ENCODE peak calls at places on chromosome 7, in four cellular contexts. X is fibroblast of mammary gland, A is SK-N-SH, B is adrenal gland. C is an unnamed sample.

GRCh38 chr7:26005683-26006410 is 146.2 kb upstream of the NFE2L3 start:
- DNase-seq in X (no peak), A (no peak), B (no peak), C (no peak)

GRCh38 chr7:143367972-143368371 is 5.5 kb upstream of the FAM131B start:
- DNase-seq in X (no peak), A (peak), B (no peak), C (no peak)

GRCh38 chr7:98713411-98713810 is 96.3 kb downstream of the NPTX2 start:
- DNase-seq in B (no peak), X (no peak), A (no peak), C (no peak)

GRCh38 chr7:69736411-69736810 is 138.1 kb downstream of the AUTS2 start:
- DNase-seq in X (no peak), B (no peak), A (no peak), C (no peak)

GRCh38 chr7:128818694-128819093 is 11.5 kb upstream of the FLNC start:
- DNase-seq in B (no peak), X (no peak), A (no peak), C (no peak)

GRCh38 chr7:29237483-29237882 is 42.9 kb downstream of the CHN2 start:
- DNase-seq in X (peak), B (peak), A (no peak), C (no peak)

GRCh38 chr7:64494912-64495461 is 67.9 kb downstream of the ZNF680 start:
- DNase-seq in B (peak), A (peak), X (no peak), C (no peak)

GRCh38 chr7:80439894-80440811 is 71.7 kb downstream of the GNAT3 start:
- DNase-seq in X (peak), A (peak), B (no peak), C (no peak)

GRCh38 chr7:27346531-27347260 is 104.1 kb downstream of the EVX1 start:
- DNase-seq in X (peak), A (peak), B (peak), C (no peak)

GRCh38 chr7:112877671-112878460 is 87.7 kb upstream of the TMEM168 start:
- DNase-seq in B (no peak), A (no peak), X (no peak), C (no peak)

GRCh38 chr7:84412161-84412969 is 217.8 kb upstream of the SEMA3A start:
- DNase-seq in A (no peak), X (peak), B (no peak), C (no peak)

GRCh38 chr7:107538001-107538400 is 25.7 kb downstream of the COG5 start:
- DNase-seq in B (no peak), X (no peak), A (no peak), C (no peak)

GRCh38 chr7:128161466-128162125 is 79.5 kb upstream of the LEP start:
- DNase-seq in X (no peak), A (no peak), B (no peak), C (no peak)

GRCh38 chr7:151853896-151854807 is 22.8 kb downstream of the PRKAG2 start:
- DNase-seq in A (peak), B (no peak), X (no peak), C (no peak)

GRCh38 chr7:30816291-30817059 is 45.3 kb downstream of the MINDY4 start:
- DNase-seq in A (no peak), B (peak), X (no peak), C (no peak)

GRCh38 chr7:131753620-131754222 is 197.3 kb upstream of the PODXL start:
- DNase-seq in A (peak), X (no peak), B (no peak), C (no peak)

GRCh38 chr7:141701489-141702046 is 398 bp downstream of the DENND11 start:
- DNase-seq in X (no peak), A (peak), B (peak), C (peak)

GRCh38 chr7:116710764-116711452 is 38.9 kb downstream of the MET start:
- DNase-seq in A (no peak), B (no peak), X (no peak), C (no peak)

GRCh38 chr7:12386237-12386839 is 17.3 kb downstream of the VWDE start:
- DNase-seq in A (peak), B (no peak), X (no peak), C (no peak)

GRCh38 chr7:48168159-48168558 is 3.1 kb upstream of the ABCA13 start:
- DNase-seq in B (no peak), X (peak), A (no peak), C (no peak)

GRCh38 chr7:68955656-68956055 is 642.6 kb upstream of the AUTS2 start:
- DNase-seq in A (no peak), B (no peak), X (no peak), C (no peak)

GRCh38 chr7:101138149-101138870 is 11.4 kb downstream of the SERPINE1 start:
- DNase-seq in A (peak), X (peak), B (peak), C (peak)

GRCh38 chr7:157302314-157302711 is 34.5 kb upstream of the DNAJB6 start:
- DNase-seq in X (no peak), B (peak), A (peak), C (peak)

GRCh38 chr7:101614939-101615302 is 14.2 kb downstream of the MYL10 start:
- DNase-seq in A (no peak), X (no peak), B (no peak), C (no peak)

GRCh38 chr7:30173058-30173897 is 38.5 kb downstream of the MTURN start:
- DNase-seq in A (peak), B (no peak), X (peak), C (no peak)

GRCh38 chr7:158710651-158711102 is 6.1 kb upstream of the NCAPG2 start:
- DNase-seq in X (peak), B (no peak), A (no peak), C (peak)

GRCh38 chr7:65798111-65799075 is 74.5 kb upstream of the VKORC1L1 start:
- DNase-seq in A (no peak), X (peak), B (no peak), C (peak)

GRCh38 chr7:127699853-127700252 is 47.9 kb downstream of the SND1 start:
- DNase-seq in B (no peak), X (no peak), A (no peak), C (no peak)

GRCh38 chr7:117048114-117048853 is 95.0 kb downstream of the ST7 start:
- DNase-seq in B (no peak), X (no peak), A (no peak), C (no peak)

GRCh38 chr7:158067219-158067930 is 520.2 kb downstream of the PTPRN2 start:
- DNase-seq in B (no peak), A (no peak), X (no peak), C (no peak)

GRCh38 chr7:133081119-133081604 is 728 bp downstream of the CHCHD3 start:
- DNase-seq in B (peak), A (peak), X (peak), C (peak)

GRCh38 chr7:18177815-18178660 is 150.4 kb upstream of the PRPS1L1 start:
- DNase-seq in A (no peak), X (no peak), B (peak), C (peak)

GRCh38 chr7:155000795-155001194 is 2.1 kb downstream of the PAXIP1 start:
- DNase-seq in X (no peak), B (no peak), A (no peak), C (peak)
- TF ChIP-seq CTCF in X (no peak), B (no peak), A (peak), C (no peak)

GRCh38 chr7:56081626-56082340 is 11.0 kb downstream of the PHKG1 start:
- DNase-seq in A (no peak), X (no peak), B (no peak), C (no peak)
- TF ChIP-seq CTCF in A (no peak), X (no peak), B (no peak), C (no peak)

DNA sequence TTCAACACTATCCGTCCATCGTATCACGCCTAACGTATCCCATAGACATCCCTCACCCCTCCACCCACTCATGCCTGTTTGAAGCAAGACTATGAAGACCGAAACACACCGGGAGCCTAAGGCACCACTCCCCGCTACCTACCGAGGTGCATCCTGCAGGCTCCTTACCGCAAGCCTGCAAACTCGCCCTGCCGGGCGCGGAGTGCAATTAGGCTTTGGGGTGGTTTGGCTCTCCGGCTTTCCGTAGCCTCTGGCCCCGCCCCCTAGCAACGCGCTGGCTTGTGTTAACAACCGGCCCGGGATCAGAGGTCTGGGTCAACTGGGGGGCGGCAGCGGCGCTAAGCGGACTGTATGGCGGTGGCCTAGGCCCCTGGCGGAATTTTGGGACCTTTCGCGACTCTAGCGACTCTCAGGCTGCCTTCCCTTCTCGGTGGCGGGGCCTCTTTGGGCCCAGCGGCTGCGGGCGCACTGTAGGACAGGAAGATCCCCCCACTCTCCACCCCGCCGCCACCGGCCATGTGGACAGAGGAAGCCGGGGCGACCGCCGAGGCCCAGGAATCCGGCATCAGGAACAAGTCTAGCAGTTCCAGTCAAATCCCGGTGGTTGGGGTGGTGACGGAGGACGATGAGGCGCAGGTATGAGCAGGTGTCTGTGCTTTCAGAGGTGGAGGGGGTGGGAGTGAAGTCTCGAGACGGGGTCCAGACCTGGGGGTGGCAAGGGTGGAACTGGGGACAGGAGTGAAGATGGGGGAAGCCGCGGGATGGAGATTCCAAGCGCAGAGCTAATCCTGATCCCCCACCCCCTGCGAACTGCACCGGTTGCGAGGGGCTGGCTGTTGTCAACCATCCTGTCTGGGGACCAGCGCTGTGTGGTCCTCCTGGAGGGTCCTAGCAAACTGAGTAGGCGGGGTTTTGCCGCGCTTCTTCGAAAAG is at the start of gene CFAP69:
- DNase-seq in X (peak), B (peak), A (peak), C (peak)
- TF ChIP-seq CTCF in X (peak), B (peak), A (peak), C (no peak)

GRCh38 chr7:50307368-50308012 is 3.0 kb downstream of the IKZF1 start:
- DNase-seq in A (no peak), X (no peak), B (no peak), C (peak)
- TF ChIP-seq CTCF in A (no peak), X (no peak), B (no peak), C (no peak)